ENCODE peak calls at places on chromosomes 6 and 20, in five cellular contexts. K is mucosa of descending colon, C is body of pancreas, L is cardiac muscle cell, V is K562. Z is an unnamed sample.

GRCh38 chr6:55445648-55446204 is 118.5 kb downstream of the GFRAL start:
- DNase-seq in K (peak; percentile 17), L (peak; percentile 61), C (no peak), V (no peak), Z (no peak)

GRCh38 chr20:22576733-22577514 is 7.4 kb downstream of the FOXA2 start:
- DNase-seq in L (no peak), C (peak; percentile 45), V (no peak), K (no peak), Z (no peak)

GRCh38 chr20:21523398-21523868 is 9.6 kb upstream of the NKX2-2 start:
- DNase-seq in C (no peak), V (no peak), L (no peak), K (no peak), Z (no peak)

GRCh38 chr6:43298565-43299337 is 691 bp downstream of the SLC22A7 start:
- DNase-seq in K (no peak), V (no peak), L (no peak), C (no peak), Z (no peak)

GRCh38 chr6:170080828-170081368 is 210.0 kb downstream of the DLL1 start:
- DNase-seq in K (no peak), L (no peak), V (no peak), C (peak; percentile 29), Z (no peak)

GRCh38 chr6:122887941-122888340 is 98.9 kb downstream of the SMPDL3A start:
- DNase-seq in K (no peak), V (no peak), L (no peak), C (no peak), Z (no peak)

GRCh38 chr20:3818155-3819151 is 1.9 kb upstream of the AP5S1 start:
- DNase-seq in C (peak; percentile 98), K (peak; percentile 88), V (peak; percentile 68), L (peak; percentile 85), Z (no peak)

GRCh38 chr6:7996538-7997225 is 67.5 kb downstream of the BLOC1S5 start:
- DNase-seq in V (no peak), L (peak; percentile 92), K (no peak), C (no peak), Z (no peak)

GRCh38 chr20:42752620-42753019 is 437.1 kb downstream of the PTPRT start:
- DNase-seq in V (no peak), C (no peak), K (no peak), L (no peak), Z (no peak)

GRCh38 chr6:153312633-153313032 is 181.6 kb upstream of the RGS17 start:
- DNase-seq in V (no peak), K (peak; percentile 53), L (peak; percentile 68), C (peak; percentile 72), Z (peak; percentile 87)

GRCh38 chr6:109428889-109429477 is 11.4 kb downstream of the PPIL6 start:
- DNase-seq in K (no peak), V (no peak), C (no peak), L (peak; percentile 89), Z (no peak)

GRCh38 chr6:66508433-66508832 is 801.4 kb upstream of the EYS start:
- DNase-seq in C (no peak), V (no peak), L (no peak), K (no peak), Z (no peak)

GRCh38 chr20:37415118-37416085 is 69.5 kb downstream of the SRC start:
- DNase-seq in K (no peak), C (no peak), L (no peak), V (no peak), Z (no peak)

GRCh38 chr6:170247178-170247701 is 43.6 kb downstream of the DLL1 start:
- DNase-seq in V (no peak), L (no peak), C (peak; percentile 47), K (no peak), Z (no peak)

GRCh38 chr6:129575378-129576118 is 134.4 kb downstream of the ARHGAP18 start:
- DNase-seq in L (peak; percentile 78), K (peak; percentile 32), V (peak; percentile 28), C (no peak), Z (no peak)

GRCh38 chr20:38645980-38646858 is 44.6 kb downstream of the ARHGAP40 start:
- DNase-seq in K (peak; percentile 72), L (peak; percentile 73), C (peak; percentile 76), V (peak; percentile 91), Z (peak; percentile 89)

GRCh38 chr20:17625246-17626051 is 55.6 kb downstream of the DSTN start:
- DNase-seq in C (peak; percentile 13), V (no peak), K (no peak), L (no peak), Z (peak; percentile 59)

GRCh38 chr20:48706116-48706656 is 121.6 kb downstream of the PREX1 start:
- DNase-seq in V (no peak), K (no peak), C (no peak), L (peak; percentile 77), Z (no peak)

GRCh38 chr6:52420668-52421358 is 671 bp downstream of the EFHC1 start:
- DNase-seq in K (peak; percentile 39), C (peak; percentile 23), V (peak; percentile 16), L (peak; percentile 42), Z (no peak)

GRCh38 chr20:31684153-31685003 is 38.3 kb downstream of the BCL2L1 start:
- DNase-seq in V (no peak), L (no peak), C (no peak), K (no peak), Z (no peak)

GRCh38 chr6:52426667-52427066 is 6.5 kb downstream of the EFHC1 start:
- DNase-seq in C (no peak), V (no peak), K (no peak), L (no peak), Z (no peak)

GRCh38 chr20:62580052-62580451 is 62.3 kb upstream of the SLCO4A1 start:
- DNase-seq in L (no peak), K (no peak), V (no peak), C (no peak), Z (no peak)

GRCh38 chr6:154849475-154849874 is 116.3 kb downstream of the SCAF8 start:
- DNase-seq in V (no peak), L (no peak), C (no peak), K (no peak), Z (no peak)

GRCh38 chr20:48107560-48107959 is 322.3 kb upstream of the SULF2 start:
- DNase-seq in C (no peak), V (no peak), L (peak; percentile 95), K (no peak), Z (peak; percentile 15)

GRCh38 chr20:50536333-50536732 is 26.1 kb downstream of the PTPN1 start:
- DNase-seq in L (no peak), C (no peak), K (no peak), V (no peak), Z (no peak)

GRCh38 chr20:50535162-50535561 is 25.0 kb downstream of the PTPN1 start:
- DNase-seq in L (no peak), V (no peak), C (no peak), K (no peak), Z (no peak)

GRCh38 chr20:50538276-50538675 is 28.1 kb downstream of the PTPN1 start:
- DNase-seq in V (no peak), C (no peak), K (no peak), L (no peak), Z (no peak)

GRCh38 chr20:50534567-50534966 is 24.4 kb downstream of the PTPN1 start:
- DNase-seq in C (no peak), L (peak; percentile 92), K (no peak), V (no peak), Z (no peak)

GRCh38 chr20:50537546-50538201 is 27.5 kb downstream of the PTPN1 start:
- DNase-seq in C (no peak), K (no peak), L (no peak), V (no peak), Z (no peak)
- H3K4me1 ChIP-seq in C (peaks cover 12% of the 10 kb centered on the region), K (peaks cover 30% of the 10 kb centered on the region), L (peaks cover 9% of the 10 kb centered on the region), V (peaks cover 23% of the 10 kb centered on the region), Z (peaks cover 89% of the 10 kb centered on the region)

GRCh38 chr20:56627122-56628014 is 1.7 kb upstream of the TFAP2C start:
- DNase-seq in C (no peak), V (no peak), K (no peak), L (no peak), Z (no peak)

GRCh38 chr20:56626367-56627121 is 2.6 kb upstream of the TFAP2C start:
- DNase-seq in C (peak; percentile 33), L (peak; percentile 24), K (peak; percentile 24), V (peak; percentile 67), Z (no peak)

GRCh38 chr20:56628015-56628872 is 862 bp upstream of the TFAP2C start:
- DNase-seq in V (no peak), L (peak; percentile 21), K (no peak), C (peak; percentile 35), Z (no peak)

GRCh38 chr20:56625837-56626236 is 3.3 kb upstream of the TFAP2C start:
- DNase-seq in C (no peak), L (no peak), V (no peak), K (no peak), Z (no peak)

GRCh38 chr20:56624786-56625681 is 4.1 kb upstream of the TFAP2C start:
- DNase-seq in L (no peak), K (no peak), C (no peak), V (no peak), Z (no peak)
- H3K4me3 ChIP-seq in L (no peak overlapping the region), K (no peak overlapping the region), C (no peak overlapping the region), V (no peak overlapping the region), Z (no peak overlapping the region)

DNA sequence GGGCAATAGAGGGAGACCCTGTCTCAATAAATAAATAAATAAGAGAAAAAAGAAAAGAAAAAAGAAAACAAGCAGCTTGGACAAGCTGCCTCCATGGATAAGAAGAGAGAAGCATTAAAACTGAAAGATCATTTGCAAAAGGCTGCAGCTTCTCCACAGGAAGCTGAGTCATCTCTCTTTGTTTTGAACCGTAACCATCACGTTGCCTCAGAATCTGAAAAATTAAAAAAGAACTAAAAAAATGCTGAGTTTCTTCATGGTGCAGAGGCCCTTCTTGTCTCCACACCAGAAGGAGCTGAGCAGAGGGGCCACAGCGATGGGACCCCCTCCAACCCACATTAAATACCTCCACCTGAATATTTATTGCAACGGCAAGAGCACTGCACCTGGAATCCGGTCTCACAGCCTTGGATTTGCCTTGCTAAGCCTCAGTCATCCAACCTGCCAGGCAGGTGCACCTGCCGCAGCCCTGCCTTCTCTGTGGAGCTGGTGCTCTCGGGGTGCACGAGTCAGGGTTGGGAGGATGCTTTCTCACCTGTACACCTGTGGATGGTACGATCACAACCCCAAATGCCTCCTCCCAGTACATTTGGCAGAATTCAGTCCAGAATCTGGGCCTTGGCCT is 28.1 kb downstream of the TOX2 start:
- DNase-seq in C (no peak), V (no peak), L (peak; percentile 80), K (no peak), Z (no peak)
- H3K4me1 ChIP-seq in C (peaks cover 15% of the 10 kb centered on the region), V (no peaks in the 10 kb centered on the region), L (no peaks in the 10 kb centered on the region), K (peaks cover 39% of the 10 kb centered on the region), Z (peaks cover 55% of the 10 kb centered on the region)

DNA sequence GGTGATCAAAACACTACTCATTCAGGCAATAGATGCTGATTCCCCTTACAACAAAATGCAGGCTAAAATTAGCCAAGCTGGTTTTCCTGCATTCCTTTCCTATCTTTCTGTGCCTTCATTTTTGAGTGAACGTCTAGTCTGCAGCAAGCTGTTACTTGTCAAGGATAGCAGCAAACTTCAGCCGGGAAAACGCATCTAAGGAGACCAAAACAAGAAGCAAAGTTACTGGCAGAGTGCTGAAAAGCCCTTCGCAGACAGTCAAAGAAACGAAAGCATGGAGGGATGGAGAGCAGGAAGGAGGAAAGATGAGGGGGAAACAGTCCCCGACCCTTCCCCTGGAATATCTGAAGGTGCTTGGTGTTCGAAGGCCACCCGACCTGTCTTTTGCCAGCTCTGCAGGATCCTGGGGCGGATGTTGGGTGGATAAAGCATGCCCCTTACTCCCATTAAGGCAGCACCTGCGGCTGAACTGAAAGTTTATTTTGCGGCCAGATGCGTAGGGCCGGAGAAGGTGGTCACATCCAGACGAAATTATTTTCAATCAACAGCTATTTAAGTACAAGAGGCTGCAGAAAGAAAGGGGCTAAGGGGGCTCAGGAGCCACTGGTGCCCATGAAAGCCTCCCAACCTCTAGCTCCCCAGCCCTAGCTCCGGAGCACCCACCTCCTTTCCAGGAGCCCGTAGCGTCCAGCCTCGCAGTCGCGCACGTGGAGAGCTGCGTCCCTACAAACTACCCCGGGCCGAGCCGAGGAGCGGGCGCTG is 538 bp downstream of the FERMT1 start:
- DNase-seq in K (peak; percentile 39), C (no peak), L (peak; percentile 84), V (no peak), Z (no peak)
- H3K4me3 ChIP-seq in K (peak overlapping the region; percentile 33), C (peak overlapping the region; percentile 37), L (peak overlapping the region; percentile 24), V (no peak overlapping the region), Z (peak overlapping the region; percentile 55)

Z was measured in upper lobe of right lung.